ENCODE peak calls at places on chromosome 12, in eight cellular contexts. F is epithelial cell of proximal tubule, Z is heart left ventricle, W is right lobe of liver, N is fibroblast of lung, D is brain microvascular endothelial cell, O is ovary, L is Caco-2. B is an unnamed sample.

GRCh38 chr12:104022816-104023215 is 27.2 kb downstream of the GLT8D2 start:
- DNase-seq in L (no peak), O (no peak), N (no peak), W (no peak), D (no peak), F (no peak), Z (no peak), B (no peak)

GRCh38 chr12:93844385-93844784 is 167.2 kb downstream of the CRADD start:
- DNase-seq in D (no peak), O (no peak), F (no peak), L (no peak), N (no peak), W (peak; percentile 78), Z (no peak), B (no peak)

GRCh38 chr12:123269980-123270379 is 1.7 kb downstream of the CDK2AP1 start:
- DNase-seq in W (no peak), F (no peak), D (no peak), N (no peak), L (no peak), O (no peak), Z (no peak), B (no peak)

GRCh38 chr12:98741615-98742265 is 96.7 kb downstream of the APAF1 start:
- DNase-seq in F (no peak), L (no peak), D (no peak), O (no peak), Z (no peak), N (no peak), W (no peak), B (no peak)

GRCh38 chr12:109191621-109192250 is 75.3 kb downstream of the ACACB start:
- DNase-seq in O (no peak), D (no peak), Z (no peak), N (no peak), F (no peak), W (peak; percentile 31), L (no peak), B (no peak)

GRCh38 chr12:110794623-110795280 is 52.0 kb upstream of the CCDC63 start:
- DNase-seq in L (no peak), W (peak; percentile 45), F (no peak), O (no peak), N (no peak), D (no peak), Z (peak; percentile 85), B (no peak)

GRCh38 chr12:6961278-6961694 is 9.2 kb downstream of the PHB2 start:
- DNase-seq in W (peak; percentile 77), N (peak; percentile 61), O (peak; percentile 66), L (peak; percentile 54), Z (peak; percentile 59), D (no peak), F (no peak), B (no peak)

GRCh38 chr12:109744991-109745942 is 31.6 kb downstream of the FAM222A start:
- DNase-seq in D (no peak), F (no peak), O (peak; percentile 23), W (peak; percentile 36), L (peak; percentile 6), Z (peak; percentile 8), N (no peak), B (no peak)

GRCh38 chr12:103858953-103859601 is 18.0 kb upstream of the NT5DC3 start:
- DNase-seq in D (peak; percentile 95), Z (peak; percentile 30), L (peak; percentile 69), N (peak; percentile 99), O (peak; percentile 42), F (peak; percentile 92), W (no peak), B (peak; percentile 98)

GRCh38 chr12:105935981-105936380 is 202.8 kb downstream of the NUAK1 start:
- DNase-seq in Z (no peak), L (no peak), W (no peak), N (peak; percentile 79), F (no peak), D (peak; percentile 47), O (no peak), B (peak; percentile 65)

GRCh38 chr12:613996-614726 is 49.1 kb downstream of the NINJ2 start:
- DNase-seq in W (no peak), D (no peak), Z (no peak), N (peak; percentile 17), F (no peak), O (no peak), L (peak; percentile 64), B (peak; percentile 23)

GRCh38 chr12:95402096-95402495 is 71.9 kb upstream of the METAP2 start:
- DNase-seq in F (no peak), N (no peak), L (no peak), Z (no peak), W (no peak), D (no peak), O (no peak), B (no peak)

DNA sequence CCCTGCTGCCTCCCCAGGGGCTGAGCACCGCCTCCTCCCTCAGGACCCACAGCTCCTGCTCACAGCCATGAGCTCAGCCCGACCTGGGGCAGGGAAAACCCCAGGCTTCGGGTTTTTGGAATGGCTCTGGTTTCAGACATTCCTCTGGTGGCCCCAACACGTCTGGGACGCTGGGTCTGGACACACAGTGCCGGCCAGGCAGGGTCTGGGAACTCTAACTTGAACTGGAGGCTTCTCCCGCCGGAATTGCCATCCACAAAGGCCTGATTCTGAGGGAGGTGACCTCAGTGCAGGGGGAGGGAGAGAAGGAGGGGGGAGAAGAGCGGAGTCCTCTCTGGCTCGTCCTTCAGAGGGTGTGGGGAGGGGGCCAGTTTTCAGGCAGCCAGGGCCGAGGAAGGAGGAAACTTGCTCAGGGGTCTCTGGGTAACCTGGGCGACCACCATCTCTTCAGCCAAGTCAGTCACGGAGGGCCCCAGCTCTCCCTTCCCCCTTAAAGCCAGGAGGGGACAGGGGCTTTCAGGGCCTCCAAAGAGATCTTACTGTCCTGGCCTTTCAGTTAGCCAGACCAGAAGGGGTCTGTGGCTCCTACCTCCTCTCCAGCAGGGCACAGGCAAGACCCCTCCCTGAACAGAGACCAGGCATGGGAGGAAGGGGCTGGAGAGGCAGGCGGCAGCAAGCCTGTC is 19.4 kb downstream of the NCKAP5L start:
- DNase-seq in O (no peak), Z (peak; percentile 88), L (no peak), D (no peak), N (peak; percentile 33), F (no peak), W (no peak), B (peak; percentile 12)
- H3K4me3 ChIP-seq in O (no peak overlapping the region), Z (peak overlapping the region; percentile 33), L (no peak overlapping the region), D (no peak overlapping the region), N (no peak overlapping the region), F (no peak overlapping the region), W (no peak overlapping the region), B (no peak overlapping the region)

DNA sequence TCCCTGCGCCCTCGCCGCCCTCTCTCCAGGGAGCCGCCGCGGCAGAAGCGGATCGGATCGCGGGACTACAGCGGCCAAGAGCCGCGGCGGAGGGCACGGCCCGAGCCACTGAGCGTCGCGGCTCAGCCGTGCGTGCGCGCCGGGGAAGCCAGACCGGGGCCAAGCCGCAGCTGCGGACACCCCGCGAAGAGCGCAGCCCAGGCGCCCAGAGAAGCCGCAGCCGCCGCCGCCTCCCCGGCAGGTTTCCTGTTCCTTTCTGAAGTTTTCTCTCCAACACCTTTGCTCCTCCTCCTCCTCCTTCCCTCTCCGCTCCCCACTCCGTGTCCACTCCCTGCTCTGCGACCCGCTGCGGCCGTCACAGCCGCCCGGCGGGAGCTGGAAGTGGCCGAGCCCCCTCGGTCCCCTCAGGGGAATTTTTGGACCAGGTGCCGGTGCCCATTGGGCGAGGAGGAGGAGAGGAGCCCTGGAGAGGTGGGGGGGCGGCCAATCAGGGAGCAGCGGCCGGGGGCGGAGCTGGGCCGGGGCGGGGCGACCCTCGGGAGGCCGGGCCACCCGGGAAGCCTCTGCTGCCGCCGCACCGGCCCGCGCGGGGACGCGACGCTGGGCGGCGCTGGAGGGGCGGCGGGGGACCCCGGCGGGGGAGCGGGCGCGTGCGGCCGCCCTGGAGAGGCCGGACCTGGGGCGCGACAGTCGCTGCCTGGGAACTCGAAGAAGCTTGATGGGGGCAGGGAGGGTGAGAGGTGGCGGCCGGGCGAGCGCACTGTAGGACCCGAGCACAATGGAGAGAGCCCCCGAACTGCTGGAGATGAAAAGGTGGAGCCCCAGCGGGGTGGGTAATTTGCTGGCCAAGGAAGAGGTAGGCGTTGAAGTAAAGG is at the start of gene ITPR2:
- DNase-seq in O (peak; percentile 95), Z (peak; percentile 97), N (peak; percentile 88), D (peak; percentile 78), L (peak; percentile 98), W (peak; percentile 98), F (no peak), B (peak; percentile 88)
- TF ChIP-seq CTCF in O (no peak), Z (no peak), N (no peak), D (no peak), L (peak; percentile 36), W (peak; percentile 17), F (no peak), B (no peak)

GRCh38 chr12:4894019-4894418 is 15.7 kb upstream of the KCNA1 start:
- DNase-seq in Z (no peak), F (no peak), N (no peak), L (no peak), W (no peak), O (no peak), D (no peak), B (no peak)
- H3K4me3 ChIP-seq in Z (no peak overlapping the region), F (no peak overlapping the region), N (no peak overlapping the region), L (no peak overlapping the region), W (no peak overlapping the region), O (no peak overlapping the region), D (no peak overlapping the region), B (no peak overlapping the region)

DNA sequence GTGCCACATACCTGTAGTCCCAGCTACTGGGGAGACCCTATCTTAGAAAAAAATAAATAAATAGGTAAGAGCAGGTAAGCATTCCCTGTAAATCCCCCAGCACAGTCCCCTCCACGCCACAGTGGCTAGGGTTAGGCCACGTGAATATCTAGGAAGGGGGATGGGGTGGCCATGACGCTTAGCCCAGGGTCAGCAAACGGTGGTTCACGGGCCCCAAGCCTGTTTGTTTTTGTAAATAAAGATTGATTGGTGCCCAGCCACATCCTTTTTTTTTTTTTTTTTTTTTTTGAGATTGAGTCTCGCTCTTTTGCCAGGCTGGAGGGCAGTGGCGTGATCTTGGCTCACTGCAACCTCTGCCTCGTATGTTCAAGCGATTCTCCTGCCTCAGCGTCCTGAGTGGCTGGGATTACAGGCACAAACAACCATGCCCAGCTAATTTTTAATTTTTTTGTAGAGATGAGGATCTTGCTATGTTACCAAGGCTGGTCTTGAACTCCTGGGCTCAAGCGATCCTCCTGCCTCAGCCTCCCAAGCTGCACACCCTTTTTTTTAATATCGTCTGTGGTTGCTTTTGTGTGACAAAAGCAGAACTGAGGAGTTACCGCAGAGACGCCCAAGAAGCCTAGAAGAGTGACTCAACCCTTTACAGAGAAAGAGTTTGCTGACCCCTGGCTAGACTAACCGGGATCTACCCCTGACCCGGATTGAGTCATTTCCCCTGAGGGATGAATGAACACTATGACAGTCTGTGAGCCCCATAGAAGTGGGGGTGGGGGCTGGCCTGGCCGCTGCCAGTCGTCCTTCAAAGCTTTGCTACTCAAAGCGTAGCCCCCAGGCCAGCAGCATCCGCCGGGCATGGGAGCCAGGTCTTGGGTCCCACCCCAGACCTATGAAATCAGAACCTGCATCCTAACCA is 113.7 kb upstream of the NCOR2 start:
- DNase-seq in D (peak; percentile 95), L (peak; percentile 78), W (peak; percentile 85), N (peak; percentile 96), O (peak; percentile 30), F (no peak), Z (peak; percentile 76), B (peak; percentile 75)
- TF ChIP-seq CTCF in D (peak; percentile 47), L (peak; percentile 20), W (peak; percentile 20), N (peak; percentile 46), O (no peak), F (peak; percentile 32), Z (peak; percentile 37), B (peak; percentile 19)

B was measured in astrocyte of the spinal cord.